ENCODE peak calls at places on chromosomes 16 and 17, in five cellular contexts. One of them, this sample, is unnamed.
A peak's percentile ranks its signal among the peaks of the same experiment; 100 is the strongest.

GRCh38 chr17:32757963-32758362 is 119.0 kb downstream of the MYO1D start:
- DNase-seq in HepG2: no peak
- DNase-seq in A549: no peak
- DNase-seq in K562: no peak
- DNase-seq in GM12878: no peak
- DNase-seq in this sample: no peak

GRCh38 chr17:53979991-53980390 is 157.3 kb downstream of the KIF2B start:
- DNase-seq in HepG2: no peak
- DNase-seq in A549: no peak
- DNase-seq in K562: no peak
- DNase-seq in GM12878: no peak
- DNase-seq in this sample: no peak

GRCh38 chr17:50107790-50108414 is 12.8 kb downstream of the PDK2 start:
- DNase-seq in HepG2: no peak
- DNase-seq in A549: no peak
- DNase-seq in K562: no peak
- DNase-seq in GM12878: no peak
- DNase-seq in this sample: no peak

GRCh38 chr17:59149841-59150511 is 5.0 kb downstream of the SKA2 start:
- DNase-seq in HepG2: no peak
- DNase-seq in A549: peak; percentile 10
- DNase-seq in K562: no peak
- DNase-seq in GM12878: no peak
- DNase-seq in this sample: no peak

GRCh38 chr16:12089492-12090161 is 113.1 kb downstream of the SNX29 start:
- DNase-seq in HepG2: peak; percentile 48
- DNase-seq in A549: no peak
- DNase-seq in K562: peak; percentile 54
- DNase-seq in GM12878: no peak
- DNase-seq in this sample: no peak

GRCh38 chr17:27938864-27939263 is 45.7 kb upstream of the LYRM9 start:
- DNase-seq in HepG2: no peak
- DNase-seq in A549: no peak
- DNase-seq in K562: no peak
- DNase-seq in GM12878: no peak
- DNase-seq in this sample: no peak

GRCh38 chr17:7222093-7222971 is 2.6 kb downstream of the ACADVL start:
- DNase-seq in HepG2: no peak
- DNase-seq in A549: no peak
- DNase-seq in K562: no peak
- DNase-seq in GM12878: no peak
- DNase-seq in this sample: no peak

GRCh38 chr16:57619606-57620315 is 8.7 kb upstream of the ADGRG1 start:
- DNase-seq in HepG2: peak; percentile 46
- DNase-seq in A549: no peak
- DNase-seq in K562: no peak
- DNase-seq in GM12878: no peak
- DNase-seq in this sample: peak; percentile 47

GRCh38 chr16:2895813-2896212 is 12.8 kb downstream of the FLYWCH2 start:
- DNase-seq in HepG2: peak; percentile 16
- DNase-seq in A549: peak; percentile 55
- DNase-seq in K562: no peak
- DNase-seq in GM12878: no peak
- DNase-seq in this sample: no peak

GRCh38 chr16:825298-826061 is 24.9 kb upstream of the GNG13 start:
- DNase-seq in HepG2: no peak
- DNase-seq in A549: no peak
- DNase-seq in K562: no peak
- DNase-seq in GM12878: no peak
- DNase-seq in this sample: no peak

GRCh38 chr17:33523577-33523981 is 230.5 kb upstream of the ASIC2 start:
- DNase-seq in HepG2: no peak
- DNase-seq in A549: no peak
- DNase-seq in K562: no peak
- DNase-seq in GM12878: no peak
- DNase-seq in this sample: no peak

GRCh38 chr16:11670171-11671131 is 2.2 kb downstream of the SNN start:
- DNase-seq in HepG2: no peak
- DNase-seq in A549: no peak
- DNase-seq in K562: no peak
- DNase-seq in GM12878: peak; percentile 46
- DNase-seq in this sample: no peak

GRCh38 chr16:75309899-75310430 is 58.5 kb upstream of the BCAR1 start:
- DNase-seq in HepG2: peak; percentile 99
- DNase-seq in A549: peak; percentile 22
- DNase-seq in K562: no peak
- DNase-seq in GM12878: no peak
- DNase-seq in this sample: no peak

GRCh38 chr17:19759934-19760530 is 11.9 kb upstream of the ALDH3A1 start:
- DNase-seq in HepG2: no peak
- DNase-seq in A549: no peak
- DNase-seq in K562: no peak
- DNase-seq in GM12878: no peak
- DNase-seq in this sample: no peak

GRCh38 chr16:15949210-15950166 is at the start of gene ABCC1:
- DNase-seq in HepG2: peak; percentile 60
- DNase-seq in A549: peak; percentile 65
- DNase-seq in K562: peak; percentile 71
- DNase-seq in GM12878: no peak
- DNase-seq in this sample: peak; percentile 68

GRCh38 chr16:2954228-2954627 is 9.8 kb upstream of the KREMEN2 start:
- DNase-seq in HepG2: no peak
- DNase-seq in A549: no peak
- DNase-seq in K562: no peak
- DNase-seq in GM12878: no peak
- DNase-seq in this sample: no peak

GRCh38 chr16:73093146-73094144 is 45.5 kb upstream of the ZFHX3 start:
- DNase-seq in HepG2: no peak
- DNase-seq in A549: no peak
- DNase-seq in K562: no peak
- DNase-seq in GM12878: no peak
- DNase-seq in this sample: no peak

GRCh38 chr16:84628226-84628731 is 10.4 kb upstream of the COTL1 start:
- DNase-seq in HepG2: no peak
- DNase-seq in A549: no peak
- DNase-seq in K562: no peak
- DNase-seq in GM12878: no peak
- DNase-seq in this sample: no peak

GRCh38 chr17:49624896-49625295 is 49.2 kb downstream of the NXPH3 start:
- DNase-seq in HepG2: no peak
- DNase-seq in A549: no peak
- DNase-seq in K562: no peak
- DNase-seq in GM12878: no peak
- DNase-seq in this sample: no peak

GRCh38 chr16:27401768-27402568 is at the start of gene IL21R:
- DNase-seq in HepG2: no peak
- DNase-seq in A549: no peak
- DNase-seq in K562: peak; percentile 13
- DNase-seq in GM12878: peak; percentile 85
- DNase-seq in this sample: no peak

GRCh38 chr17:75077490-75078096 is 10.2 kb upstream of the SLC16A5 start:
- DNase-seq in HepG2: no peak
- DNase-seq in A549: no peak
- DNase-seq in K562: no peak
- DNase-seq in GM12878: no peak
- DNase-seq in this sample: no peak

GRCh38 chr16:57627184-57627871 is 1.1 kb upstream of the ADGRG1 start:
- DNase-seq in HepG2: peak; percentile 42
- DNase-seq in A549: peak; percentile 79
- DNase-seq in K562: no peak
- DNase-seq in GM12878: no peak
- DNase-seq in this sample: no peak

GRCh38 chr17:33099906-33100305 is 108.3 kb downstream of the SPACA3 start:
- DNase-seq in HepG2: no peak
- DNase-seq in A549: no peak
- DNase-seq in K562: no peak
- DNase-seq in GM12878: no peak
- DNase-seq in this sample: no peak

GRCh38 chr16:85003723-85004586 is 7.4 kb downstream of the ZDHHC7 start:
- DNase-seq in HepG2: no peak
- DNase-seq in A549: no peak
- DNase-seq in K562: peak; percentile 28
- DNase-seq in GM12878: no peak
- DNase-seq in this sample: no peak

GRCh38 chr17:51000835-51001638 is 119.6 kb downstream of the SPAG9 start:
- DNase-seq in HepG2: peak; percentile 71
- DNase-seq in A549: peak; percentile 78
- DNase-seq in K562: peak; percentile 59
- DNase-seq in GM12878: peak; percentile 27
- DNase-seq in this sample: no peak

GRCh38 chr17:75771334-75772281 is 6.6 kb upstream of the GALK1 start:
- DNase-seq in HepG2: peak; percentile 56
- DNase-seq in A549: no peak
- DNase-seq in K562: no peak
- DNase-seq in GM12878: no peak
- DNase-seq in this sample: no peak

GRCh38 chr17:78255029-78255656 is 23.7 kb downstream of the TMEM235 start:
- DNase-seq in HepG2: no peak
- DNase-seq in A549: no peak
- DNase-seq in K562: peak; percentile 6
- DNase-seq in GM12878: no peak
- DNase-seq in this sample: no peak

GRCh38 chr16:83305092-83305491 is 502.7 kb upstream of the HSBP1 start:
- DNase-seq in HepG2: no peak
- DNase-seq in A549: no peak
- DNase-seq in K562: no peak
- DNase-seq in GM12878: no peak
- DNase-seq in this sample: no peak

GRCh38 chr17:35766489-35766877 is 5.8 kb downstream of the C17orf50 start:
- DNase-seq in HepG2: no peak
- DNase-seq in A549: no peak
- DNase-seq in K562: no peak
- DNase-seq in GM12878: no peak
- DNase-seq in this sample: no peak

GRCh38 chr16:6144441-6144840 is 1046.8 kb upstream of the EEF2KMT start:
- DNase-seq in HepG2: no peak
- DNase-seq in A549: no peak
- DNase-seq in K562: no peak
- DNase-seq in GM12878: no peak
- DNase-seq in this sample: no peak

GRCh38 chr17:74527081-74527480 is 4.2 kb downstream of the CD300LB start:
- DNase-seq in HepG2: no peak
- DNase-seq in A549: no peak
- DNase-seq in K562: no peak
- DNase-seq in GM12878: no peak
- DNase-seq in this sample: no peak

GRCh38 chr17:77644181-77644972 is 314.1 kb upstream of the TNRC6C start:
- DNase-seq in HepG2: no peak
- DNase-seq in A549: no peak
- DNase-seq in K562: no peak
- DNase-seq in GM12878: no peak
- DNase-seq in this sample: no peak

GRCh38 chr16:12907670-12908233 is 6.4 kb downstream of the SHISA9 start:
- DNase-seq in HepG2: peak; percentile 22
- DNase-seq in A549: peak; percentile 40
- DNase-seq in K562: peak; percentile 44
- DNase-seq in GM12878: no peak
- DNase-seq in this sample: no peak

GRCh38 chr17:38447502-38448095 is 19.3 kb downstream of the ARHGAP23 start:
- DNase-seq in HepG2: no peak
- DNase-seq in A549: no peak
- DNase-seq in K562: no peak
- DNase-seq in GM12878: no peak
- DNase-seq in this sample: no peak
- TF ChIP-seq KDM1A in HepG2: no peak
- TF ChIP-seq KDM1A in A549: no peak
- TF ChIP-seq KDM1A in K562: no peak
- TF ChIP-seq KDM1A in GM12878: no peak
- TF ChIP-seq KDM1A in this sample: no peak

GRCh38 chr17:45408611-45409421 is 23.9 kb downstream of the ARHGAP27 start:
- DNase-seq in HepG2: no peak
- DNase-seq in A549: no peak
- DNase-seq in K562: no peak
- DNase-seq in GM12878: no peak
- DNase-seq in this sample: no peak
- TF ChIP-seq MAX in HepG2: no peak
- TF ChIP-seq MAX in A549: no peak
- TF ChIP-seq MAX in K562: no peak
- TF ChIP-seq MAX in GM12878: no peak
- TF ChIP-seq MAX in this sample: no peak

GRCh38 chr17:4204676-4205075 is 59.1 kb downstream of the ANKFY1 start:
- DNase-seq in HepG2: no peak
- DNase-seq in A549: no peak
- DNase-seq in K562: no peak
- DNase-seq in GM12878: no peak
- DNase-seq in this sample: no peak
- TF ChIP-seq KDM1A in HepG2: no peak
- TF ChIP-seq KDM1A in A549: no peak
- TF ChIP-seq KDM1A in K562: no peak
- TF ChIP-seq KDM1A in GM12878: no peak
- TF ChIP-seq KDM1A in this sample: no peak

DNA sequence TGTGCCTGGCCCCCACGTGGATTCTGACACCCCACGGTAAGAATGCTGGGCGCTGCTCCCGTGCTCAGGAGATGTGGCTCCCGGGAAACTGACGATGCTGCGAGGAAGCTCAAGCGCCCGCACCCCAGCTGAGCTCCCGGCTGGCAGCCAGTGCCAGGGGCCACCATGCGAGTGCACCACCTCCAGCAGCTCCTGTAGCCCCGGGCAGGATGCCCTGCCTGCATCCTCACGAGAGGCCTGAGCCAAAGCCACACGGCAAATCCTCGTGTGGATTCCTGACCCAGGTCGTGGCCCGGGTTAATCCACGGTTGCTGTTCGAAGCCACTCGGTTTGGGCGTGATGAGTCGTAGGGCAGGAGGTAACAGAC is 11.6 kb upstream of the DPEP1 start:
- DNase-seq in HepG2: no peak
- DNase-seq in A549: no peak
- DNase-seq in K562: no peak
- DNase-seq in GM12878: no peak
- DNase-seq in this sample: no peak
- TF ChIP-seq MAX in HepG2: no peak
- TF ChIP-seq MAX in A549: no peak
- TF ChIP-seq MAX in K562: peak; percentile 6
- TF ChIP-seq MAX in GM12878: no peak
- TF ChIP-seq MAX in this sample: no peak

This sample was measured in H1.